ENCODE peak calls at places on chromosomes 12 and 14, in four cellular contexts. X, Z, W and O are unnamed samples.

GRCh38 chr14:21268612-21269251 is 510 bp downstream of the HNRNPC start:
- DNase-seq in X (peak), Z (peak), W (no peak), O (peak)

GRCh38 chr12:15756822-15757221 is 32.4 kb downstream of the EPS8 start:
- DNase-seq in X (no peak), Z (no peak), W (no peak), O (no peak)

GRCh38 chr14:32345311-32345771 is 16.2 kb downstream of the AKAP6 start:
- DNase-seq in X (peak), Z (no peak), W (no peak), O (no peak)

GRCh38 chr12:8948711-8949524 is 527 bp downstream of the M6PR start:
- DNase-seq in X (peak), Z (peak), W (no peak), O (peak)

GRCh38 chr12:84502907-84503787 is 409.5 kb downstream of the SLC6A15 start:
- DNase-seq in X (peak), Z (peak), W (no peak), O (no peak)

GRCh38 chr12:132061197-132061596 is 82.9 kb downstream of the DDX51 start:
- DNase-seq in X (no peak), Z (no peak), W (no peak), O (no peak)

GRCh38 chr12:1840981-1841425 is 20.6 kb downstream of the LRTM2 start:
- DNase-seq in X (no peak), Z (no peak), W (peak), O (no peak)

GRCh38 chr12:126784328-126784921 is 1482.5 kb upstream of the TMEM132C start:
- DNase-seq in X (peak), Z (peak), W (no peak), O (peak)

GRCh38 chr14:22007278-22008097 is 333.9 kb upstream of the OR4E1 start:
- DNase-seq in X (no peak), Z (no peak), W (no peak), O (no peak)

GRCh38 chr14:99687284-99688209 is 3.4 kb downstream of the CYP46A1 start:
- DNase-seq in X (peak), Z (no peak), W (no peak), O (no peak)

GRCh38 chr14:99815696-99816095 is 22.5 kb downstream of the EML1 start:
- DNase-seq in X (no peak), Z (no peak), W (no peak), O (no peak)

GRCh38 chr14:74019743-74020142 is 594 bp downstream of the BBOF1 start:
- DNase-seq in X (no peak), Z (no peak), W (no peak), O (no peak)
- H3K9ac ChIP-seq in X (peak), Z (peak), W (peak), O (peak)

DNA sequence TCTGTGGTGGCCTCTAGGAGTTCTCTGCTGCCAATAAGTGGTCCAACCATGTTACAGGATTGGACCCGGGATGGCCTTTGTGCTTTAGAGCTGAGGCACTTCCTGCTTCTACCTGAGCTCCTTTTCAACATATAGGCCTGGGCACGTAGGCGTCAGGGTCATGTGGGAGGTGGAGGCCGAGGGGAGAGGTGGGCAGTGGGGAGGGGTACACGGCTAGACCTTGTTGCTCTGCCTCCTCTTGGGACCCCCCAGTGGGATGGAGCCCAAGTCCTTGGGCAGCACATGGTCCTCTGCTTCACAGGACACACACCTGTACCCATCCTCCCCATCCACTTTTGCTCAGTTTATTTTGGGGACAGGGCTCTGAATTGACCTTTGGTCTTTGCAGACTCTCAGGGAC is 7.4 kb downstream of the RBP5 start:
- DNase-seq in X (no peak), Z (no peak), W (no peak), O (no peak)
- H3K9ac ChIP-seq in X (no peak), Z (no peak), W (no peak), O (no peak)

GRCh38 chr14:103716899-103717411 is 1.3 kb downstream of the ZFYVE21 start:
- DNase-seq in X (no peak), Z (no peak), W (no peak), O (no peak)
- H3K9ac ChIP-seq in X (peak), Z (peak), W (peak), O (peak)

GRCh38 chr12:113892556-113892955 is 73.6 kb downstream of the RBM19 start:
- DNase-seq in X (no peak), Z (no peak), W (no peak), O (no peak)

GRCh38 chr12:113893221-113893620 is 72.9 kb downstream of the RBM19 start:
- DNase-seq in X (no peak), Z (no peak), W (no peak), O (no peak)

GRCh38 chr12:113889806-113890581 is 76.1 kb downstream of the RBM19 start:
- DNase-seq in X (no peak), Z (no peak), W (no peak), O (no peak)

GRCh38 chr12:113891737-113892520 is 74.2 kb downstream of the RBM19 start:
- DNase-seq in X (no peak), Z (no peak), W (no peak), O (no peak)

GRCh38 chr12:113891167-113891692 is 74.9 kb downstream of the RBM19 start:
- DNase-seq in X (no peak), Z (no peak), W (no peak), O (no peak)
- H3K9ac ChIP-seq in X (no peak), Z (no peak), W (no peak), O (no peak)

GRCh38 chr14:51394804-51395203 is 154.8 kb downstream of the TMX1 start:
- DNase-seq in X (no peak), Z (no peak), W (no peak), O (no peak)
- H3K9ac ChIP-seq in X (no peak), Z (no peak), W (no peak), O (no peak)

GRCh38 chr14:91374287-91374880 is 43.2 kb downstream of the CCDC88C start:
- DNase-seq in X (no peak), Z (no peak), W (no peak), O (no peak)
- H3K9ac ChIP-seq in X (peak), Z (no peak), W (no peak), O (peak)